ENCODE peak calls at places on chromosomes 16 and 17, in five cellular contexts. O, N, H, T and B are unnamed samples.

GRCh38 chr17:82064433-82065192 is 991 bp downstream of the DUS1L start:
- DNase-seq in O (no peak), N (no peak), H (no peak), T (no peak), B (no peak)

GRCh38 chr17:80969030-80969673 is 22.5 kb upstream of the CHMP6 start:
- DNase-seq in O (no peak), N (no peak), H (no peak), T (no peak), B (no peak)

GRCh38 chr16:10543231-10543630 is 37.2 kb downstream of the EMP2 start:
- DNase-seq in O (no peak), N (no peak), H (no peak), T (no peak), B (no peak)

GRCh38 chr17:44414394-44415155 is 25.1 kb upstream of the ITGA2B start:
- DNase-seq in O (no peak), N (no peak), H (no peak), T (no peak), B (no peak)

GRCh38 chr16:78836802-78837489 is 737.5 kb downstream of the WWOX start:
- DNase-seq in O (no peak), N (no peak), H (no peak), T (no peak), B (no peak)

GRCh38 chr16:68232335-68232734 is 3.6 kb downstream of the ESRP2 start:
- DNase-seq in O (no peak), N (no peak), H (no peak), T (no peak), B (no peak)

GRCh38 chr17:67449065-67449464 is 72.0 kb downstream of the PITPNC1 start:
- DNase-seq in O (no peak), N (no peak), H (no peak), T (no peak), B (no peak)

GRCh38 chr17:50209472-50210248 is 8.2 kb upstream of the COL1A1 start:
- DNase-seq in O (peak; percentile 100), N (peak; percentile 98), H (peak; percentile 95), T (no peak), B (no peak)

GRCh38 chr16:2210386-2211365 is at the start of gene BRICD5:
- DNase-seq in O (no peak), N (no peak), H (peak; percentile 47), T (no peak), B (no peak)